ENCODE peak calls at places on chromosomes 2 and 18, in four cellular contexts. X is K562, Z is HepG2, M is GM12878. D is an unnamed sample.

GRCh38 chr2:173414823-173415322 is 60.2 kb downstream of the CDCA7 start:
- DNase-seq in X (no peak), Z (no peak), M (no peak), D (no peak)

GRCh38 chr2:20576598-20577115 is 74.2 kb downstream of the HS1BP3 start:
- DNase-seq in X (no peak), Z (no peak), M (peak), D (no peak)

GRCh38 chr2:29273704-29274611 is 158.7 kb downstream of the CLIP4 start:
- DNase-seq in X (no peak), Z (no peak), M (no peak), D (no peak)

GRCh38 chr18:42052137-42052708 is 97.2 kb downstream of the PIK3C3 start:
- DNase-seq in X (no peak), Z (no peak), M (no peak), D (no peak)

GRCh38 chr2:82314836-82315472 is 2010.4 kb upstream of the LRRTM1 start:
- DNase-seq in X (no peak), Z (no peak), M (no peak), D (no peak)

GRCh38 chr18:21851327-21851961 is 110.9 kb downstream of the MIB1 start:
- DNase-seq in X (no peak), Z (no peak), M (no peak), D (no peak)

GRCh38 chr2:158953926-158954763 is 14.3 kb upstream of the TANC1 start:
- DNase-seq in X (no peak), Z (peak), M (no peak), D (no peak)

GRCh38 chr2:159968282-159968900 is 94.0 kb downstream of the PLA2R1 start:
- DNase-seq in X (peak), Z (peak), M (no peak), D (no peak)

GRCh38 chr2:188158337-188159100 is 133.2 kb upstream of the GULP1 start:
- DNase-seq in X (no peak), Z (no peak), M (no peak), D (no peak)

GRCh38 chr2:10444463-10444862 is 3.7 kb downstream of the ODC1 start:
- DNase-seq in X (no peak), Z (no peak), M (peak), D (no peak)

GRCh38 chr18:48948112-48949050 is 2.4 kb downstream of the SMAD7 start:
- DNase-seq in X (peak), Z (peak), M (no peak), D (no peak)
- TF ChIP-seq HDAC6 in X (no peak), Z (no peak), M (no peak), D (no peak)

GRCh38 chr18:32389868-32390267 is 80.8 kb downstream of the GAREM1 start:
- DNase-seq in X (no peak), Z (no peak), M (no peak), D (no peak)
- TF ChIP-seq HDAC6 in X (no peak), Z (no peak), M (no peak), D (no peak)

GRCh38 chr2:58708565-58708964 is 467.4 kb upstream of the FANCL start:
- DNase-seq in X (peak), Z (no peak), M (no peak), D (no peak)

GRCh38 chr2:58715344-58715743 is 474.2 kb upstream of the FANCL start:
- DNase-seq in X (no peak), Z (no peak), M (no peak), D (no peak)

GRCh38 chr2:58709687-58710354 is 468.7 kb upstream of the FANCL start:
- DNase-seq in X (no peak), Z (no peak), M (no peak), D (no peak)

GRCh38 chr2:58709274-58709673 is 468.1 kb upstream of the FANCL start:
- DNase-seq in X (no peak), Z (no peak), M (no peak), D (no peak)

DNA sequence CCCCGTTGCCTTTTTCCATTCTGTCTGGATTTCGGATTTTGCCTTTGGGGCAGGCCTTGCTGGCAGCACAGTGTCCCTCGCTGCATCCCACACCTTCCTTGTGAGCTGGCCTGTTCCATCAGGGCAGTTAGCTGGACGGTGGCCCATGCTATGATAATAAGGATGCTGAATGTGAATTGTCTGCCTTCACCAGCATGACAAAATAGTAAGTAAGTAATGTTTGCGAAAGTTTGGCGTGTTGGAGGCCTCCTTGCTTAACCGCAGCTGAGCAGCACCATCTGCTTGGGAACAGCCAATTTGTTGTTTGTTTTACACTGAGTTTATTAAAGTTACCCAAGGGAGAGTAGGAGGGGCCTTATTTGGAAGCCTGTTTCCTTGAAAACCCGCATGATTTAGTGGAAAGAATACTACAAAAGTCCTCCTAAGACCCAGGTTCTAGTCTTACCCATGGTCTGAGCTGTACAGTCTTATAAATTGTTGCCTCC is 469.7 kb upstream of the FANCL start:
- DNase-seq in X (no peak), Z (no peak), M (no peak), D (no peak)
- TF ChIP-seq HDAC6 in X (no peak), Z (no peak), M (no peak), D (no peak)

DNA sequence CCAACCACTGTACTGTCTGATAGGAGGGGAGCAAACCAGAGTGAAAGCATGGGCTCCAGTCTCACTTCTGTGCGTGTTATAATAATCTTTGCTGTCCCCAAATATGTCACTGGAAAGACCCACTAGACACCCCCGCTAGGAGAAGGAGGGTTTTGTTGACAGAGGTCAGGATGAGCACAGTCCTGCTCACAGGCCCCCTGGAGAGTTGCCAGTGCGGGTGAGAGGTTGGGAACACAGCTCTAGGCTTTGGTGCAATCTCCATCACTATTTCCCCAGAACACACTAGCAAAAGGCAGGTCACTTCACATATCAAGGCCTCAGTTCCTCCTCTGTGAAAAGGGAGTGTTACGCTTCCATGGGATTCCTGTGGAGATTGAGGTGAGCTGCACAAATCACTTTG is 9.7 kb downstream of the XDH start:
- DNase-seq in X (no peak), Z (no peak), M (no peak), D (no peak)
- TF ChIP-seq HDAC6 in X (no peak), Z (no peak), M (no peak), D (no peak)

DNA sequence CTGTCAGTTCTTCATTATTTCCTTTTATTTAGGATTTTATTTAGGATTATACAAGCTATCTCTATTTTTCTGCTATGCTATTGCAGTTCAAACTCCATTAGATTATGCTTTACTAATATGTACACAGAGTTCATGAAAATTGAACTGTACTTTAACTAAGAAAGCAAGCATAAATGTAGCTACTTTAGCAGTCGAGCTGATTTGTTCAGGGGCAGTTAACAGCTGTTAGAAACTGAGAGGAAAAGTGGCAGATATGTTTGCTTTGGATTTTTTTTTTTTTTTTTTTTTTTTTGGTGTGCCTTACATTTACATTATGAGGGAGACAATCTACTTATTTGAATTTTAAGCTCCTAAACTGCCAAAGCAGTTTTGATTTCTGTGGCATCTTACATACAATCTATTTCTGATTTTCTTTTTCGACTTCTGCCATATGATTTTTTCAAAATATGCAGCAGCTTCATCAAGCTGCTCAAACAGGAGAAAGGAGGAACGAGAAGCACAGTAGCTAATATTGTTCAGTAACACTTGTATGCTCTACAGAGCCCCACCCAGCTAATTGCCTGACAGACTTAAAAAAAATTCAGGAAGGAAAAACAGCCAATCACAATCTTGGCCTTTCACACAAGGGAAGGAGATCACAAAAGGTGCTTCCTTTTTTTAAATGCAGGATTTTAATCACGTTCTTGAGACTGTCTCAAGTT is 233.4 kb upstream of the SIX3 start:
- DNase-seq in X (no peak), Z (no peak), M (peak), D (no peak)
- TF ChIP-seq HDAC6 in X (no peak), Z (no peak), M (no peak), D (no peak)

GRCh38 chr2:154402138-154402714 is 296.3 kb upstream of the KCNJ3 start:
- DNase-seq in X (no peak), Z (peak), M (no peak), D (no peak)
- TF ChIP-seq HDAC6 in X (no peak), Z (no peak), M (no peak), D (no peak)